ENCODE peak calls at places on chromosome 7, in six cellular contexts. O is non-pigmented ciliary epithelial cell, Z is GM20000, H is KBM-7, S is neural crest cell, N is NCI-H446. T is an unnamed sample.

GRCh38 chr7:132755538-132756481 is 179.5 kb upstream of the PLXNA4 start:
- DNase-seq in N (no peak), H (no peak), S (no peak), O (no peak), Z (no peak), T (no peak)

GRCh38 chr7:74455933-74456332 is 2.2 kb downstream of the GTF2IRD1 start:
- DNase-seq in O (no peak), H (no peak), Z (no peak), S (no peak), N (no peak), T (no peak)

GRCh38 chr7:100680589-100681271 is 7.2 kb downstream of the GNB2 start:
- DNase-seq in O (no peak), N (no peak), Z (peak), S (no peak), H (no peak), T (no peak)

GRCh38 chr7:81211617-81212016 is 292.8 kb upstream of the SEMA3C start:
- DNase-seq in N (no peak), Z (no peak), S (no peak), H (no peak), O (peak), T (no peak)

GRCh38 chr7:38306914-38307313 is 33.5 kb upstream of the TARP start:
- DNase-seq in N (no peak), S (no peak), H (peak), O (no peak), Z (no peak), T (no peak)

GRCh38 chr7:145293793-145294153 is 457.9 kb upstream of the TPK1 start:
- DNase-seq in N (no peak), H (no peak), S (no peak), Z (no peak), O (no peak), T (no peak)

GRCh38 chr7:36749282-36749960 is 25.1 kb upstream of the AOAH start:
- DNase-seq in Z (no peak), O (peak), S (no peak), N (no peak), H (peak), T (no peak)

GRCh38 chr7:34039033-34039432 is 133.7 kb downstream of the BMPER start:
- DNase-seq in H (no peak), S (no peak), Z (no peak), N (no peak), O (no peak), T (no peak)

GRCh38 chr7:76403780-76404494 is 5.6 kb downstream of the SSC4D start:
- DNase-seq in H (peak), N (no peak), O (no peak), S (no peak), Z (no peak), T (no peak)

GRCh38 chr7:116591202-116592040 is 66.6 kb downstream of the CAV1 start:
- DNase-seq in O (no peak), Z (no peak), N (no peak), H (peak), S (no peak), T (no peak)

GRCh38 chr7:116165717-116166116 is 44.6 kb upstream of the TES start:
- DNase-seq in N (no peak), O (no peak), H (no peak), S (no peak), Z (peak), T (no peak)

GRCh38 chr7:78066599-78066998 is 268.0 kb downstream of the PHTF2 start:
- DNase-seq in O (no peak), Z (no peak), N (no peak), S (no peak), H (no peak), T (no peak)

GRCh38 chr7:124566576-124566975 is 199.0 kb downstream of the GPR37 start:
- DNase-seq in H (no peak), O (peak), S (no peak), N (no peak), Z (no peak), T (no peak)

GRCh38 chr7:151699920-151700319 is 177.0 kb downstream of the PRKAG2 start:
- DNase-seq in O (peak), N (no peak), H (no peak), Z (no peak), S (no peak), T (no peak)

GRCh38 chr7:123285076-123285700 is 85.4 kb upstream of the SLC13A1 start:
- DNase-seq in H (no peak), N (no peak), O (no peak), Z (no peak), S (no peak), T (no peak)

GRCh38 chr7:73606801-73607691 is 17.3 kb downstream of the MLXIPL start:
- DNase-seq in H (peak), O (no peak), S (peak), Z (peak), N (no peak), T (peak)

T was measured in T-helper 1 cell.